ENCODE peak calls at places on chromosomes 4 and X, in four cellular contexts. One of them, this sample, is unnamed.

GRCh38 chr4:42618018-42618417 is 38.9 kb downstream of the ATP8A1 start:
- DNase-seq in cardiac fibroblast: no peak
- DNase-seq in spleen: no peak
- DNase-seq in psoas muscle: no peak
- DNase-seq in this sample: no peak

GRCh38 chr4:94551616-94552564 is 100.1 kb downstream of the PDLIM5 start:
- DNase-seq in cardiac fibroblast: peak; percentile 63
- DNase-seq in spleen: no peak
- DNase-seq in psoas muscle: no peak
- DNase-seq in this sample: no peak

GRCh38 chr4:2689825-2690700 is 66.1 kb downstream of the TNIP2 start:
- DNase-seq in cardiac fibroblast: peak; percentile 25
- DNase-seq in spleen: peak; percentile 90
- DNase-seq in psoas muscle: peak; percentile 27
- DNase-seq in this sample: peak; percentile 85

GRCh38 chr4:112585977-112586736 is 50.6 kb downstream of the ZGRF1 start:
- DNase-seq in cardiac fibroblast: no peak
- DNase-seq in spleen: no peak
- DNase-seq in psoas muscle: no peak
- DNase-seq in this sample: no peak

GRCh38 chr4:132108784-132109183 is 1040.3 kb upstream of the PCDH10 start:
- DNase-seq in cardiac fibroblast: peak; percentile 69
- DNase-seq in spleen: no peak
- DNase-seq in psoas muscle: no peak
- DNase-seq in this sample: no peak

GRCh38 chrX:46597774-46598173 is 24.2 kb downstream of the CHST7 start:
- DNase-seq in cardiac fibroblast: no peak
- DNase-seq in spleen: no peak
- DNase-seq in psoas muscle: no peak
- DNase-seq in this sample: no peak

GRCh38 chr4:152528060-152528459 is 7.8 kb downstream of the FBXW7 start:
- DNase-seq in cardiac fibroblast: no peak
- DNase-seq in spleen: no peak
- DNase-seq in psoas muscle: no peak
- DNase-seq in this sample: peak; percentile 23

GRCh38 chr4:158750379-158750778 is 18.4 kb upstream of the FNIP2 start:
- DNase-seq in cardiac fibroblast: peak; percentile 44
- DNase-seq in spleen: no peak
- DNase-seq in psoas muscle: no peak
- DNase-seq in this sample: no peak

GRCh38 chrX:14038375-14039077 is 8.8 kb upstream of the GEMIN8 start:
- DNase-seq in cardiac fibroblast: no peak
- DNase-seq in spleen: no peak
- DNase-seq in psoas muscle: no peak
- DNase-seq in this sample: no peak

GRCh38 chr4:177250056-177250696 is 59.5 kb upstream of the NEIL3 start:
- DNase-seq in cardiac fibroblast: peak; percentile 75
- DNase-seq in spleen: peak; percentile 89
- DNase-seq in psoas muscle: peak; percentile 21
- DNase-seq in this sample: peak; percentile 60

DNA sequence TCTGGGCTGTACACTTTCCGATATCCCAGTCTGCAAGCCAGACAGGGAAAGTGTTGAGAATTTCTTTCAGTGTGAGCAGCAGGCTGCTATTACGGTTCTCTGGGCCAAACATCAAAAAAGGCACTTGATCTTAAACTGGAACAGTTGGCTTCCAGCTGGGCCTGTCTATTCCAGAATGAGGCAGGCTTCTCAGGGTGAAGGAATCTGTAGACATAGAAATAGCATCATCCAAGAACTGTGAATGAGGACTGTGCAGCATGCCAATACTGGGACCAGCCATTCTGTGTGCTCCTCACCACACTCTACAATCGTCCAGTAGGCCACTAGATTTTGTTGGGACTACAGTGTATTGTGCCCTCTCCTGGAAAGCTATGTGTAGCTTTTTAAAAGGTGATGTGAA is 31.1 kb downstream of the ART3 start:
- DNase-seq in cardiac fibroblast: no peak
- DNase-seq in spleen: no peak
- DNase-seq in psoas muscle: no peak
- DNase-seq in this sample: no peak
- TF ChIP-seq CTCF in cardiac fibroblast: no peak
- TF ChIP-seq CTCF in spleen: no peak
- TF ChIP-seq CTCF in psoas muscle: no peak
- TF ChIP-seq CTCF in this sample: no peak

GRCh38 chr4:56666279-56666678 is 14.8 kb downstream of the HOPX start:
- DNase-seq in cardiac fibroblast: no peak
- DNase-seq in spleen: no peak
- DNase-seq in psoas muscle: no peak
- DNase-seq in this sample: no peak
- H3K4me3 ChIP-seq in cardiac fibroblast: no peak overlapping the region
- H3K4me3 ChIP-seq in spleen: no peak overlapping the region
- H3K4me3 ChIP-seq in psoas muscle: no peak overlapping the region
- H3K4me3 ChIP-seq in this sample: no peak overlapping the region

DNA sequence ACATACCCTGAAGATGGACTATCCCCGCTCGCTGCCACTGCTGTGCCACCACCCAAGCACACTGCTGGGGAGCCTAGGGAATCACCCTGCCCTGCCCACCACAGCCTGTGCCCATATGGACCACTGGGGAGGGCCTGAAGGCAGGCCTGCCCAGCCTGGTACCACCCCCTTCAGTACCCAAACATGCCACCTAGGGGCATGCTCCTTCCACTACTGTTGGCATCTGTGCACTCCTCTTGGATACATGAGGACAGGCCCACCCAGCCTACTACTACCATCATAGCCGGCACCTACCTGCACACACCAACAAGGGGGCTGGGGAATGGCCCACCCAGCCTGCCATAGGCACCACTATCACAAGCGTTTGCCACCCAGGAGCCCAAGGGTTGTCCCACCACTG is 30.1 kb upstream of the PRDX4 start:
- DNase-seq in cardiac fibroblast: no peak
- DNase-seq in spleen: no peak
- DNase-seq in psoas muscle: no peak
- DNase-seq in this sample: no peak
- TF ChIP-seq CTCF in cardiac fibroblast: no peak
- TF ChIP-seq CTCF in spleen: no peak
- TF ChIP-seq CTCF in psoas muscle: no peak
- TF ChIP-seq CTCF in this sample: no peak

GRCh38 chrX:153725832-153726285 is 1.2 kb downstream of the ABCD1 start:
- DNase-seq in cardiac fibroblast: no peak
- DNase-seq in spleen: no peak
- DNase-seq in psoas muscle: no peak
- DNase-seq in this sample: peak; percentile 3
- H3K4me3 ChIP-seq in cardiac fibroblast: peak overlapping the region; percentile 30
- H3K4me3 ChIP-seq in spleen: no peak overlapping the region
- H3K4me3 ChIP-seq in psoas muscle: peak overlapping the region; percentile 64
- H3K4me3 ChIP-seq in this sample: no peak overlapping the region

DNA sequence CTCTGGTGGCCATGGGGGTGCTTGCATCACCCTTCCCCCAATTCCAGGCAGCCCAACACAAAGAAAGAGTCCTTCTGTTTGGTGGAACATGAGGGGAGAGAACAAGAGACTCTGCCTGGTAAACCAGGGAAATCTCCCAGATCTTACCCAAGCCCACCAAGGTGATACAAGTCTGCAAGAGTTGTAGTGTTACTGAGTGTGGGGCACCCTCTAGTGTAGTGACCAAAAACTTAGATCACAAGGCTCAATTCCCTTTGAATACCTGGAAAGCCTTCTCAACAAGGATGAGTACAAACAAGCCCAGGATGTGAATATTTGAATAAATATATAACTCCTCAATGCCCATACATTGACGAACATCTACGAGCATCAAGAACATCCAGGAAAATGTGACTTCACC is 64.7 kb downstream of the IL13RA2 start:
- DNase-seq in cardiac fibroblast: no peak
- DNase-seq in spleen: no peak
- DNase-seq in psoas muscle: no peak
- DNase-seq in this sample: no peak
- TF ChIP-seq CTCF in cardiac fibroblast: no peak
- TF ChIP-seq CTCF in spleen: no peak
- TF ChIP-seq CTCF in psoas muscle: no peak
- TF ChIP-seq CTCF in this sample: no peak

GRCh38 chr4:153757407-153757806 is 2.4 kb downstream of the RNF175 start:
- DNase-seq in cardiac fibroblast: no peak
- DNase-seq in spleen: no peak
- DNase-seq in psoas muscle: no peak
- DNase-seq in this sample: no peak

GRCh38 chr4:153758688-153759406 is 977 bp downstream of the RNF175 start:
- DNase-seq in cardiac fibroblast: no peak
- DNase-seq in spleen: no peak
- DNase-seq in psoas muscle: no peak
- DNase-seq in this sample: no peak

GRCh38 chr4:153755186-153755585 is 4.6 kb downstream of the RNF175 start:
- DNase-seq in cardiac fibroblast: no peak
- DNase-seq in spleen: no peak
- DNase-seq in psoas muscle: no peak
- DNase-seq in this sample: no peak

GRCh38 chr4:153759407-153760226 is at the start of gene RNF175:
- DNase-seq in cardiac fibroblast: no peak
- DNase-seq in spleen: peak; percentile 75
- DNase-seq in psoas muscle: peak; percentile 25
- DNase-seq in this sample: no peak

GRCh38 chr4:153758136-153758535 is 1.7 kb downstream of the RNF175 start:
- DNase-seq in cardiac fibroblast: no peak
- DNase-seq in spleen: no peak
- DNase-seq in psoas muscle: no peak
- DNase-seq in this sample: no peak
- H3K4me3 ChIP-seq in cardiac fibroblast: no peak overlapping the region
- H3K4me3 ChIP-seq in spleen: no peak overlapping the region
- H3K4me3 ChIP-seq in psoas muscle: no peak overlapping the region
- H3K4me3 ChIP-seq in this sample: no peak overlapping the region

GRCh38 chrX:12704706-12705105 is 86.5 kb upstream of the PRPS2 start:
- DNase-seq in cardiac fibroblast: no peak
- DNase-seq in spleen: no peak
- DNase-seq in psoas muscle: no peak
- DNase-seq in this sample: no peak

GRCh38 chrX:12701625-12702024 is 89.6 kb upstream of the PRPS2 start:
- DNase-seq in cardiac fibroblast: peak; percentile 84
- DNase-seq in spleen: no peak
- DNase-seq in psoas muscle: peak; percentile 20
- DNase-seq in this sample: peak; percentile 71

GRCh38 chrX:12700745-12701144 is 90.5 kb upstream of the PRPS2 start:
- DNase-seq in cardiac fibroblast: no peak
- DNase-seq in spleen: no peak
- DNase-seq in psoas muscle: no peak
- DNase-seq in this sample: no peak

GRCh38 chrX:12702509-12703091 is 88.6 kb upstream of the PRPS2 start:
- DNase-seq in cardiac fibroblast: peak; percentile 10
- DNase-seq in spleen: no peak
- DNase-seq in psoas muscle: no peak
- DNase-seq in this sample: peak; percentile 1
- TF ChIP-seq CTCF in cardiac fibroblast: peak; percentile 30
- TF ChIP-seq CTCF in spleen: no peak
- TF ChIP-seq CTCF in psoas muscle: no peak
- TF ChIP-seq CTCF in this sample: peak; percentile 9

This sample was measured in GM12865.